ENCODE peak calls at places on chromosomes 3 and 15, in five cellular contexts. M is HEK293T, H is HepG2, P is SK-N-SH, C is GM12878. V is an unnamed sample.

GRCh38 chr3:48695113-48695753 is 9.5 kb upstream of the NCKIPSD start:
- DNase-seq in P (no peak), M (no peak), C (no peak), H (no peak), V (no peak)

GRCh38 chr3:137946341-137946973 is 63.5 kb upstream of the CLDN18 start:
- DNase-seq in H (peak), P (peak), C (no peak), M (peak), V (peak)

GRCh38 chr3:50008931-50009330 is 69.0 kb downstream of the RBM6 start:
- DNase-seq in H (no peak), M (no peak), P (no peak), C (no peak), V (no peak)

GRCh38 chr15:78663703-78664102 is 22.7 kb upstream of the CHRNB4 start:
- DNase-seq in H (no peak), P (no peak), M (no peak), C (no peak), V (no peak)

GRCh38 chr15:40289140-40289775 is 6.4 kb upstream of the ANKRD63 start:
- DNase-seq in P (no peak), H (no peak), C (no peak), M (no peak), V (no peak)

GRCh38 chr15:66997212-66997611 is 68.2 kb upstream of the SMAD3 start:
- DNase-seq in H (no peak), M (no peak), C (no peak), P (no peak), V (no peak)

GRCh38 chr3:37291275-37291700 is 116.9 kb upstream of the LRRFIP2 start:
- DNase-seq in P (no peak), M (no peak), C (no peak), H (no peak), V (peak)

GRCh38 chr15:101326462-101327146 is 31.6 kb upstream of the SNRPA1 start:
- DNase-seq in M (no peak), H (no peak), P (no peak), C (no peak), V (no peak)

GRCh38 chr3:172946061-172946460 is 195.0 kb downstream of the SPATA16 start:
- DNase-seq in P (no peak), M (no peak), C (no peak), H (no peak), V (no peak)

GRCh38 chr3:42189071-42189470 is 76.9 kb downstream of the CCK start:
- DNase-seq in M (no peak), C (no peak), H (no peak), P (no peak), V (no peak)

GRCh38 chr3:12148183-12148940 is 10.3 kb downstream of the TIMP4 start:
- DNase-seq in M (no peak), P (peak), C (no peak), H (no peak), V (no peak)

GRCh38 chr15:49715213-49715612 is 94.4 kb downstream of the DTWD1 start:
- DNase-seq in M (no peak), C (no peak), P (no peak), H (no peak), V (no peak)

GRCh38 chr3:195899701-195900425 is 8.5 kb downstream of the TNK2 start:
- DNase-seq in M (no peak), P (peak), C (no peak), H (no peak), V (no peak)

GRCh38 chr3:22474706-22475470 is 723.9 kb upstream of the ZNF385D start:
- DNase-seq in P (no peak), M (no peak), C (no peak), H (no peak), V (no peak)

GRCh38 chr15:69160976-69161877 is 792 bp downstream of the GLCE start:
- DNase-seq in C (no peak), H (peak), P (peak), M (peak), V (peak)

GRCh38 chr15:81297147-81297572 is 26.8 kb downstream of the STARD5 start:
- DNase-seq in C (no peak), M (no peak), H (no peak), P (no peak), V (no peak)

GRCh38 chr3:134697830-134698699 is 47.2 kb upstream of the KY start:
- DNase-seq in M (no peak), C (no peak), H (no peak), P (no peak), V (no peak)

GRCh38 chr15:48366574-48367312 is 35.5 kb downstream of the DUT start:
- DNase-seq in M (no peak), C (no peak), H (peak), P (no peak), V (no peak)

GRCh38 chr3:130905551-130905950 is 11.7 kb downstream of the ATP2C1 start:
- DNase-seq in C (no peak), P (no peak), M (no peak), H (no peak), V (no peak)

GRCh38 chr15:69760890-69761568 is 308.4 kb downstream of the RPLP1 start:
- DNase-seq in C (peak), H (peak), M (no peak), P (peak), V (no peak)

GRCh38 chr3:59968510-59968909 is 918.7 kb upstream of the CFAP20DC start:
- DNase-seq in H (no peak), P (no peak), M (no peak), C (no peak), V (no peak)

GRCh38 chr15:38414351-38414750 is 39.6 kb upstream of the FAM98B start:
- DNase-seq in H (peak), M (peak), C (no peak), P (peak), V (peak)

GRCh38 chr15:65752151-65752700 is 39.9 kb downstream of the DENND4A start:
- DNase-seq in M (no peak), H (no peak), C (no peak), P (no peak), V (no peak)
- TF ChIP-seq FOXM1 in M (no peak), H (no peak), C (no peak), P (no peak), V (no peak)

GRCh38 chr15:63111481-63111880 is 10.2 kb upstream of the LACTB start:
- DNase-seq in M (no peak), P (no peak), C (no peak), H (no peak), V (no peak)
- TF ChIP-seq FOXM1 in M (no peak), P (no peak), C (no peak), H (no peak), V (no peak)

DNA sequence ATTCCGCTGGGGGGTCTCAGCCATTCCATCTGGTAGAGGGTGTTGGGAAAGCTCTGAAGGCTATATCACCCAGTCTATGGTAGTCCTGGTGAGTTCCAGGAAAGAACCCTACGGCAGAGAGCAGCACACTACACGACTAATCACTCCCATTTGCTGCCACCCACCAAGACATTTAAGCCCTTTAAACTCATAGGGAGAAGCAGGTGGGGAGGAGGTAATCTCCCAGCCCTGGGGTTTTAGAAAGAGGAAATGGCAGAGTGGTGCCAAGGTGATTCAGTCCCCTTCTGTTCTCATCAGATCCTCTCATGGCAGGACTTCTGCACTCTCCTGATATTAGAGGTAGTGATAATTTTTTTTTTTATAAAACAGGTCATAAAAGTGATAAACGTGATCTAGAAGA is 10.6 kb upstream of the VWA5B2 start:
- DNase-seq in C (no peak), M (no peak), H (no peak), P (no peak), V (no peak)
- TF ChIP-seq FOXM1 in C (no peak), M (no peak), H (no peak), P (no peak), V (no peak)

GRCh38 chr3:114884213-114884923 is 262.7 kb downstream of the ZBTB20 start:
- DNase-seq in C (no peak), P (no peak), H (no peak), M (no peak), V (no peak)

GRCh38 chr3:114878119-114878839 is 268.8 kb downstream of the ZBTB20 start:
- DNase-seq in M (no peak), P (no peak), C (no peak), H (no peak), V (no peak)

GRCh38 chr3:114877378-114878118 is 269.5 kb downstream of the ZBTB20 start:
- DNase-seq in H (no peak), P (no peak), C (no peak), M (no peak), V (no peak)

GRCh38 chr3:114879059-114880031 is 267.7 kb downstream of the ZBTB20 start:
- DNase-seq in M (no peak), H (no peak), P (no peak), C (peak), V (no peak)

GRCh38 chr3:114880078-114880477 is 267.0 kb downstream of the ZBTB20 start:
- DNase-seq in P (no peak), C (no peak), H (no peak), M (no peak), V (no peak)
- TF ChIP-seq FOXM1 in P (no peak), C (no peak), H (no peak), M (no peak), V (no peak)

DNA sequence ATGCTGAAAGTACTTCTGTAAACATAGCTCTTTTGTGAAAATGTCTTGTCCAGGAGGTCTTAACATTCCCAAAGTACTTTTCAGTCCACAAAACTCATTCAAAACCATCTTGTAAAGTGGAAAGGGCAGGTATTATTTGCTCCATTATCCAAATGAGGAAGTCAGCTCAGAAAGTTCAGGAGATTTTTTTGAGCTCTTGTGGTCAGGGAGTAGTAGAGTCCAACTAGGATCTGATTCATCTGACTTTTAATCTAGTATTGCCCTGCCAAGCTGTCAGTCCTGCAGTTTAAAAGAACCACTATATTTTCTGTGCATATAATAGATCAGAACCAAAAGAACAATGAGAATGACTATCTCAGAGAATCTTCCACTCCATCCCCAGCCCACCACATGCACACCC is 83.5 kb downstream of the FOXB1 start:
- DNase-seq in C (no peak), P (no peak), H (no peak), M (no peak), V (no peak)
- TF ChIP-seq FOXM1 in C (no peak), P (no peak), H (no peak), M (no peak), V (no peak)

GRCh38 chr3:17424137-17424536 is 318.3 kb downstream of the TBC1D5 start:
- DNase-seq in P (peak), H (no peak), M (no peak), C (no peak), V (no peak)
- TF ChIP-seq FOXM1 in P (no peak), H (no peak), M (no peak), C (no peak), V (no peak)

V was measured in K562.